ENCODE peak calls at places on chromosomes 16 and 17, in six cellular contexts. C, P, O, M, H and X are unnamed samples.

GRCh38 chr17:77011173-77012011 is 129.4 kb upstream of the SEC14L1 start:
- DNase-seq in C (peak; percentile 12), H (peak; percentile 29), P (peak; percentile 44), O (peak; percentile 73), M (peak; percentile 4), X (peak; percentile 70)

GRCh38 chr17:61388561-61389356 is 10.9 kb upstream of the TBX2 start:
- DNase-seq in C (no peak), M (no peak), P (no peak), H (no peak), O (no peak), X (no peak)

GRCh38 chr16:14300631-14301149 is 229.6 kb downstream of the MRTFB start:
- DNase-seq in H (peak; percentile 86), O (peak; percentile 67), P (no peak), C (peak; percentile 88), M (peak; percentile 35), X (peak; percentile 95)

GRCh38 chr17:73142763-73143395 is 21.9 kb upstream of the SSTR2 start:
- DNase-seq in M (no peak), H (peak; percentile 40), P (no peak), C (no peak), O (no peak), X (no peak)

GRCh38 chr17:40086150-40087044 is 14.0 kb downstream of the NR1D1 start:
- DNase-seq in H (no peak), P (peak; percentile 63), M (peak; percentile 35), C (no peak), O (peak; percentile 43), X (peak; percentile 70)

GRCh38 chr16:21116148-21116693 is 34.4 kb downstream of the DNAH3 start:
- DNase-seq in C (no peak), P (no peak), H (peak; percentile 8), M (no peak), O (no peak), X (no peak)

GRCh38 chr16:22181426-22181825 is 19.1 kb downstream of the SDR42E2 start:
- DNase-seq in P (no peak), M (no peak), C (no peak), O (no peak), H (no peak), X (no peak)

GRCh38 chr17:67157732-67158639 is 87.0 kb downstream of the HELZ start:
- DNase-seq in H (peak; percentile 41), M (peak; percentile 33), O (peak; percentile 84), P (no peak), C (no peak), X (peak; percentile 44)

GRCh38 chr17:41812176-41813038 is at the start of gene FKBP10:
- DNase-seq in P (no peak), M (peak; percentile 57), H (peak; percentile 82), C (peak; percentile 90), O (peak; percentile 62), X (peak; percentile 93)

GRCh38 chr16:71311553-71312158 is 22.5 kb upstream of the CMTR2 start:
- DNase-seq in M (no peak), O (peak; percentile 43), H (peak; percentile 2), P (no peak), C (no peak), X (peak; percentile 66)

GRCh38 chr17:29640413-29640812 is 17.7 kb upstream of the CORO6 start:
- DNase-seq in P (no peak), O (peak; percentile 82), M (no peak), C (no peak), H (peak; percentile 66), X (peak; percentile 72)

GRCh38 chr17:5694507-5694906 is 110.2 kb upstream of the NLRP1 start:
- DNase-seq in O (peak; percentile 66), C (no peak), H (no peak), P (no peak), M (no peak), X (no peak)

GRCh38 chr16:80454802-80455201 is 86.0 kb upstream of the DYNLRB2 start:
- DNase-seq in H (no peak), O (no peak), C (no peak), P (no peak), M (no peak), X (no peak)

GRCh38 chr17:17127156-17127555 is 79.0 kb downstream of the PLD6 start:
- DNase-seq in C (no peak), H (no peak), P (no peak), M (no peak), O (no peak), X (no peak)

GRCh38 chr17:47967607-47968252 is 3.2 kb upstream of the CDK5RAP3 start:
- DNase-seq in H (peak; percentile 78), O (no peak), M (no peak), P (no peak), C (no peak), X (peak; percentile 66)

GRCh38 chr17:63537991-63538692 is 12.1 kb upstream of the DCAF7 start:
- DNase-seq in O (no peak), H (peak; percentile 4), M (no peak), C (peak; percentile 72), P (no peak), X (peak; percentile 20)

GRCh38 chr16:660459-661183 is 7.3 kb upstream of the RHOT2 start:
- DNase-seq in H (peak; percentile 83), O (peak; percentile 78), P (peak; percentile 62), C (peak; percentile 97), M (no peak), X (peak; percentile 71)

GRCh38 chr17:41695954-41696720 is 7.5 kb downstream of the EIF1 start:
- DNase-seq in P (peak; percentile 77), H (peak; percentile 80), M (peak; percentile 47), C (no peak), O (peak; percentile 75), X (peak; percentile 91)

GRCh38 chr16:50731130-50731988 is 10.5 kb upstream of the CYLD start:
- DNase-seq in C (no peak), P (no peak), H (no peak), M (no peak), O (no peak), X (no peak)

GRCh38 chr17:65531508-65532431 is 29.7 kb downstream of the AXIN2 start:
- DNase-seq in M (no peak), C (peak; percentile 89), H (peak; percentile 76), P (no peak), O (no peak), X (peak; percentile 72)

GRCh38 chr17:28491860-28492259 is 14.3 kb upstream of the FOXN1 start:
- DNase-seq in H (no peak), C (no peak), O (no peak), P (no peak), M (no peak), X (no peak)

GRCh38 chr17:42913527-42913926 is 12.9 kb downstream of the G6PC1 start:
- DNase-seq in O (no peak), M (no peak), P (no peak), C (no peak), H (peak; percentile 11), X (peak; percentile 56)

GRCh38 chr17:16935786-16936185 is 36.1 kb downstream of the TNFRSF13B start:
- DNase-seq in M (no peak), C (peak; percentile 59), O (no peak), P (no peak), H (no peak), X (no peak)

GRCh38 chr17:1252203-1252608 is 18.0 kb upstream of the BHLHA9 start:
- DNase-seq in O (peak; percentile 93), H (peak; percentile 12), C (no peak), M (peak; percentile 81), P (no peak), X (no peak)

GRCh38 chr17:39224778-39225307 is 902 bp downstream of the STAC2 start:
- DNase-seq in O (no peak), P (no peak), M (no peak), C (no peak), H (no peak), X (no peak)

GRCh38 chr17:78563189-78564145 is 13.7 kb downstream of the DNAH17 start:
- DNase-seq in H (no peak), O (no peak), P (no peak), C (no peak), M (no peak), X (no peak)